ENCODE peak calls at places on chromosomes 16 and 17, in five cellular contexts. O, W, Z, K and N are unnamed samples.

GRCh38 chr16:56729351-56729735 is 586 bp upstream of the NUP93 start:
- DNase-seq in Z (no peak), W (no peak), O (no peak), K (no peak), N (no peak)

GRCh38 chr17:34892864-34893263 is 68.4 kb downstream of the CCT6B start:
- DNase-seq in Z (no peak), K (no peak), W (peak; percentile 75), O (peak; percentile 3), N (peak; percentile 86)

GRCh38 chr17:62948370-62948769 is 17.7 kb upstream of the TANC2 start:
- DNase-seq in K (no peak), Z (no peak), O (no peak), W (no peak), N (no peak)

GRCh38 chr17:1999557-2000251 is 25.4 kb downstream of the RTN4RL1 start:
- DNase-seq in K (no peak), O (no peak), W (no peak), Z (peak; percentile 25), N (peak; percentile 51)

GRCh38 chr17:74332017-74332650 is 6.1 kb downstream of the KIF19 start:
- DNase-seq in O (no peak), W (no peak), Z (no peak), K (no peak), N (no peak)

GRCh38 chr16:53768167-53768566 is 64.2 kb downstream of the FTO start:
- DNase-seq in O (no peak), Z (no peak), W (no peak), K (no peak), N (no peak)

GRCh38 chr16:22924492-22924891 is 110.5 kb downstream of the HS3ST2 start:
- DNase-seq in W (no peak), O (no peak), Z (no peak), K (no peak), N (no peak)

GRCh38 chr17:32356750-32357149 is 6.8 kb downstream of the ZNF207 start:
- DNase-seq in Z (no peak), K (no peak), O (no peak), W (no peak), N (no peak)

GRCh38 chr17:4365628-4366311 is 705 bp downstream of the UBE2G1 start:
- DNase-seq in Z (no peak), K (no peak), O (no peak), W (peak; percentile 25), N (peak; percentile 76)

GRCh38 chr17:75875940-75876189 is 2.5 kb downstream of the TRIM47 start:
- DNase-seq in K (no peak), Z (no peak), W (no peak), O (no peak), N (peak; percentile 64)

GRCh38 chr17:75876938-75877751 is 1.2 kb downstream of the TRIM47 start:
- DNase-seq in K (no peak), Z (peak; percentile 74), W (no peak), O (peak; percentile 87), N (peak; percentile 62)

GRCh38 chr17:75877752-75878173 is 618 bp downstream of the TRIM47 start:
- DNase-seq in K (no peak), Z (peak; percentile 68), W (no peak), O (no peak), N (peak; percentile 93)

GRCh38 chr17:75875182-75875939 is 3.0 kb downstream of the TRIM47 start:
- DNase-seq in Z (no peak), W (no peak), K (no peak), O (no peak), N (peak; percentile 75)

GRCh38 chr17:75876190-75876937 is 2.0 kb downstream of the TRIM47 start:
- DNase-seq in K (no peak), W (no peak), O (peak; percentile 84), Z (peak; percentile 97), N (peak; percentile 72)
- TF ChIP-seq CTCF in K (peak; percentile 37), W (peak; percentile 9), O (peak; percentile 34), Z (peak; percentile 84), N (no peak)

DNA sequence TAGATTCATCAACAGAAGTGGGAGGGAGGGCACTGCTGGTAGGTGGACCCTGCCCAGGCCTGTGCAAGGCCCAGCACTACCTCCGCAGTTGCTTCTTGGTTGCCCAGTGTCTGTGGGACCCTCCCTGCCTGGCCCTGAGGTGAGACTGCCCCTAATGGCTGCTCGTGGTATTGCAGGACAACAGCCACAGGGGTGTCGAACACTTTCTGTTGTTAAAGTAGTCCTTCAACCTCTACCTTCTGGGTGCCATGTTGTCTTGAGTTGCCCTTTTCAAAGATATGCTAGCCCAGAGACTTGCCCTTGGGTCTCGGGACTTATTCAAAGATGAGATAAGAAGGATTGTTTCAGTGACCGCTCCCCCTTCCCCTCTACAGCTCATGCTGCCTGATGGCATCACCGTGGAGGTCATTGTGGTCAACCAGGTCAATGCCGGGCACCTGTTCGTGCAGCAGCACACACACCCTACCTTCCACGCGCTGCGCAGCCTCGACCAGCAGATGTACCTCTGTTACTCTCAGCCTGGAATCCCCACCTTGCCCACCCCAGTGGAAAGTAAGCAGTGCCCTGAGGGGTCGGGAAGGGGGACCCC is 29.1 kb downstream of the AKAP1 start:
- DNase-seq in K (no peak), O (no peak), Z (peak; percentile 41), W (peak; percentile 78), N (peak; percentile 88)
- TF ChIP-seq ZBTB33 in K (no peak), O (no peak), Z (no peak), W (no peak), N (no peak)

DNA sequence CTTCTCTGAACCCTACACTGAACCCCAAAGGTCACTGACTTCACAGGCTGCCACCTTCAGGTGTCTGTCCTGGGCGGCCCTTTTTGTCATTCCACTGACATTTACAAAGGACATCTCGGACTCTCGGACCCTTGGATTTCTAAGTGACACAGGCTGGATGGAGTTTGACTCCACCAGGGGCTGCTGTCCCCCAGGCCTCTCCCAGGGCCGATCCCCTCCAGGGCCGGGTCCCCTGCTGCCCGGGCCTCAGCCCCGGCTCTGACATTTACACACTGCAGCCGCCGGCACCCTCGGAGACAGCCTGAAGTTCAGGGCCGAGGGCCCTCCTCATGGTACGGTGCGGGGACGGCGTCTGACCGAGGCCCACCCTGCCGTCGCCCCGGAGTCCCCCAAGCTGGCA is 24.1 kb downstream of the CACNA1H start:
- DNase-seq in W (no peak), K (no peak), O (no peak), Z (no peak), N (no peak)
- TF ChIP-seq CTCF in W (no peak), K (no peak), O (no peak), Z (no peak), N (no peak)

DNA sequence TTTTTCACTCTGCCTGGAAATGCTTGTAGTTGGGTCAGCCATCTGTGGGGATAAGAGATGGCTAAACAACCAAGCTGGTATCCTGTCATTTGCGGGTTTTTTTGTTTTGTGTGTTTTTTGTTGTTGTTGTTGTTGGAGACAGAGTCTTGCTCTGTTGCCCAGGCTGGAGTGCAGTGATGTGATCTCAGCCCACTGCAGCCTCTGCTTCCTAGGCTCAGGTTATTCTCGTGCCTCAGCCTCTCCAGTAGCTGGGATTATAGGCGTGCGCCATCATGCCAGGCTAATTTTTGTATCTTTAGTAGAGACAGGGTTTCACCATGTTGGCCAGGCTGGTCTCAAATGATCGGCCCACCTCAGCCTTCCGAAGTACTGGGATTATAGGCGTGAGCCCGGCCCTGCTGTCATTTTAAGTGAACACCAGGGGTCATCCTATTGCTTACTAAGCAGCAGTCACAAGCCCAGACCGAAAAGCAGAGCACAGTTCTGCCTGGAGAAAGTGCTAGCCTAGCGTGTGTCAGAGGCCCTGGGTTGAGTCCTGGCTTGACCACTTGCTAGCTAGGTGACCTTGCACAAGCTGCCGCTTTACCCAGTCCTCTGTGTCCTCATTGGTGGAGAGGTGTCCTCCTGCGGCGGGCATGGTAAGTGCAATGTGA is 4.6 kb downstream of the SMCR8 start:
- DNase-seq in W (no peak), K (no peak), Z (peak; percentile 37), O (no peak), N (peak; percentile 54)
- TF ChIP-seq ZBTB33 in W (no peak), K (no peak), Z (no peak), O (no peak), N (no peak)

DNA sequence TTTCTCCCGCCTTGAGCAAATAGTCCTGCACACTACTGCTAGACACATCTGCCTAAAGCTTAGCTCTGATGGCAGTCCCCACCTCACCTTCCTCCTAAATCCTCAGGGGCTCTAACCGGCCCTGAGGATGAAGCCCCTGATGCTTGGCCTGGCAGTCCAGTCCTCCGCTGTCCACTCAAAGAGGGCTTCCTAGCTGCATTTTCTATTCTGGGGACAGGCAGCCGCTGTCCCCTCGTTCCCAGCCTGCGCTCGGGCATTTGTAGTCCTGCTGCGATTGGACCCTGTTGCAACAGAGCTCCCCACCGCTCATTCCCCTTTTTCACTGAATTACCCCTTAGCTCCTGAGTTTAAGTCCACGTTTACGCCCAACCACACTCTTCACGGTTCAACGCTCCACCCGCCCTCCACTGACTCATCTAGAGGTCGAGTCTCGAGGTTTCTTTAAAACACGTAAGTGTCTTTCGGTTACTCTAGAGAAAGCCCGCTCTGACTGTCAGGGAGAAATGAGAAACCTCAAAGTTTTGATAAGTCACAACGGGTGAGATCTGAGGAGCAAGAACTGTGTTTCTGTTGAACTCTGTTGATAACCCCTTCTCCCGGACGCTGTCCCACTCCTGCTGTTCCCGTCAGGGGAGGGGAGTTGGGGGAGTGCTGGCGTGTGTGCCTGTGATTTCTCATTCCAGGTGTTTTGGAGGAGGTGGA is 4.5 kb downstream of the CCR7 start:
- DNase-seq in K (peak; percentile 96), Z (no peak), O (no peak), W (peak; percentile 62), N (no peak)
- TF ChIP-seq CTCF in K (no peak), Z (no peak), O (no peak), W (peak; percentile 7), N (no peak)

GRCh38 chr17:38572665-38573365 is 32.9 kb downstream of the SRCIN1 start:
- DNase-seq in Z (no peak), O (no peak), W (peak; percentile 44), K (no peak), N (peak; percentile 90)
- TF ChIP-seq ZBTB33 in Z (no peak), O (no peak), W (no peak), K (no peak), N (no peak)

DNA sequence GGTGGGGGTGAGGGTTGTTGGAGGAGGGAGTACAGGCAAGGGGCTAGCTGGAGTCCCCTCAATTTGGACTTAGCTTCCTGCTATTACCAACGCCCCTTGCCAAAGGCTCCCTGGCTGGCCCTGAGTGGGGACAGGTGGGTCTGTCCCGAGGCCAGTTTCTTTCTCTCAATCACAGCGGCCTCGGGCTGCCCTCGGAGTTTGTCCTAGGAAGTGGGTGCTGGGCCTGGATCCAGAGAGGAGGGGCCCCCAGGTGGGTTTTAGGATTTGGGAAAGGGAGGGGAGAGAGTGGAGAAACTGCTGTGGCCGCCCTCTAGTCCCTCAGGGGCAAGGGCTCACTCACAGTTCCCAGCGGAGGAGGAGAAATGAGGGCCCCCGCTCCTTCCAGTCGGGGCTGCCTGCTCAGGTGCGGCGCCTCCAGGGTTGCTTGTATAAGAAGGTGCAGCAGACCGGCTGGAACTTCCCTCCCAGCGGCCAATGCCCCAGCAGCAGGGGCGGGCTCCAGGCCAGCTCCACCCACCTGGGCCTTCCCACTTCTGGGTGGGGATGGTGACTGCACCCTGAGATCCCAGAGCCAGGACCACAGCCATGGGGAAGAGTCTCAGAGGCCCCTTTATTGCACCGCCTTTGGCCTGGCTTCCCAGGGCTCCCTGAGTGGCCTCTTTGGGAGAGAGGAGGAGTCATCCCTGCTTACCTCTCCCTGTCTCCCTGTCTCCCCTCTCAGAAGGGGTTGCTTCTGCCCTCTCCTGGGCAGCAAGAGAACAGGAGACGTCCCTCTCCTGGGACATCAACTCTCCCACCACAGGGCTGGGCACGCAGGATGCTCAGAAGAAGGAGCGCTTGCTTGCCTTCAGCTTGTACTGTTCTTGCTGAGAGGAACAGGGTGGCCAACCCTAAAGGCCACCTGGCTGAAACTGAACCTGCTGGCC is 112.0 kb upstream of the SMURF2 start:
- DNase-seq in O (peak; percentile 95), W (peak; percentile 78), K (no peak), Z (peak; percentile 91), N (peak; percentile 71)
- TF ChIP-seq CTCF in O (peak; percentile 89), W (peak; percentile 84), K (peak; percentile 10), Z (peak; percentile 91), N (peak; percentile 65)